ENCODE peak calls at places on chromosomes 6 and 20, in eight cellular contexts. X is heart left ventricle, Y is A549, T is ovary, N is tibial nerve, J is spleen, U is uterus, M is transverse colon. O is an unnamed sample.

GRCh38 chr20:52081791-52082190 is 109.8 kb downstream of the ZFP64 start:
- DNase-seq in T (no peak), J (no peak), Y (no peak), N (no peak), U (no peak), M (no peak), X (no peak), O (no peak)

GRCh38 chr6:14412026-14412425 is 294.5 kb downstream of the CD83 start:
- DNase-seq in J (no peak), M (no peak), Y (no peak), T (no peak), X (no peak), N (no peak), U (no peak), O (no peak)

GRCh38 chr20:4160761-4161305 is 145.5 kb upstream of the RNF24 start:
- DNase-seq in N (peak), M (peak), J (peak), T (peak), Y (no peak), X (peak), U (no peak), O (no peak)

GRCh38 chr20:47847882-47848485 is 62.7 kb upstream of the SULF2 start:
- DNase-seq in J (no peak), X (no peak), U (no peak), N (no peak), M (no peak), Y (no peak), T (no peak), O (no peak)

GRCh38 chr20:57629976-57630525 is 9.8 kb upstream of the ZBP1 start:
- DNase-seq in N (no peak), J (peak), X (no peak), Y (no peak), U (no peak), T (no peak), M (no peak), O (no peak)

GRCh38 chr6:135909737-135910387 is 58.4 kb downstream of the PDE7B start:
- DNase-seq in N (no peak), U (no peak), M (peak), X (no peak), J (no peak), T (peak), Y (peak), O (no peak)

GRCh38 chr6:168871535-168872106 is 382.0 kb downstream of the THBS2 start:
- DNase-seq in N (no peak), J (no peak), M (no peak), Y (no peak), U (no peak), X (no peak), T (no peak), O (no peak)

GRCh38 chr6:5205877-5206840 is 54.6 kb downstream of the LYRM4 start:
- DNase-seq in X (peak), U (peak), N (peak), T (peak), M (peak), Y (peak), J (no peak), O (no peak)

GRCh38 chr6:26197736-26198625 is 110.8 kb downstream of the HFE start:
- DNase-seq in T (no peak), M (peak), U (peak), J (peak), Y (no peak), X (no peak), N (no peak), O (no peak)

GRCh38 chr6:81997091-81997926 is 244.8 kb upstream of the TENT5A start:
- DNase-seq in M (no peak), N (no peak), J (no peak), X (no peak), Y (no peak), U (no peak), T (no peak), O (no peak)

GRCh38 chr6:150403458-150404245 is 34.8 kb downstream of the IYD start:
- DNase-seq in M (no peak), N (no peak), T (no peak), J (no peak), Y (peak), U (no peak), X (no peak), O (no peak)

GRCh38 chr6:170004585-170005210 is 253.3 kb downstream of the ERMARD start:
- DNase-seq in T (no peak), U (no peak), M (no peak), X (no peak), N (no peak), J (no peak), Y (no peak), O (no peak)

GRCh38 chr6:169556238-169556637 is 145.6 kb downstream of the WDR27 start:
- DNase-seq in U (no peak), X (no peak), N (no peak), J (no peak), T (no peak), Y (no peak), M (no peak), O (no peak)

GRCh38 chr6:50110557-50110956 is 60.8 kb upstream of the DEFB112 start:
- DNase-seq in T (no peak), Y (no peak), J (no peak), M (no peak), U (no peak), N (no peak), X (no peak), O (no peak)

GRCh38 chr20:35290887-35291417 is 1.3 kb downstream of the FAM83C start:
- DNase-seq in T (no peak), X (peak), Y (no peak), J (no peak), U (no peak), N (no peak), M (no peak), O (no peak)

GRCh38 chr6:26322645-26323482 is 42.1 kb upstream of the BTN3A2 start:
- DNase-seq in T (peak), Y (peak), N (no peak), J (no peak), X (no peak), M (peak), U (peak), O (no peak)

GRCh38 chr6:118744261-118744941 is 93.0 kb upstream of the CEP85L start:
- DNase-seq in X (no peak), U (no peak), N (no peak), T (no peak), Y (no peak), M (no peak), J (no peak), O (no peak)

GRCh38 chr6:149443411-149444181 is 41.2 kb downstream of the ZC3H12D start:
- DNase-seq in N (no peak), M (no peak), T (peak), U (no peak), X (no peak), J (peak), Y (no peak), O (no peak)

GRCh38 chr6:13273931-13274706 is 54.2 kb downstream of the TBC1D7 start:
- DNase-seq in Y (no peak), J (peak), N (peak), T (no peak), X (peak), U (no peak), M (peak), O (no peak)

GRCh38 chr6:37920667-37921066 is 101.1 kb downstream of the ZFAND3 start:
- DNase-seq in U (no peak), J (no peak), X (no peak), T (no peak), M (no peak), Y (peak), N (no peak), O (no peak)

GRCh38 chr6:53888931-53889330 is 94.1 kb downstream of the LRRC1 start:
- DNase-seq in U (no peak), Y (no peak), N (no peak), J (no peak), M (no peak), T (no peak), X (no peak), O (no peak)

GRCh38 chr6:150596439-150596838 is 3.2 kb upstream of the PLEKHG1 start:
- DNase-seq in U (no peak), X (no peak), J (no peak), T (no peak), N (no peak), M (peak), Y (no peak), O (no peak)

GRCh38 chr20:26169506-26169905 is 472.9 kb upstream of the ZNF337 start:
- DNase-seq in U (no peak), J (no peak), M (no peak), T (no peak), X (no peak), N (no peak), Y (no peak), O (no peak)

GRCh38 chr20:59161626-59162170 is 1.9 kb upstream of the ZNF831 start:
- DNase-seq in M (no peak), U (no peak), X (no peak), T (no peak), Y (no peak), J (no peak), N (no peak), O (no peak)
- H3K27ac ChIP-seq in M (peak), U (no peak), X (no peak), T (no peak), Y (no peak), J (peak), N (no peak), O (no peak)

GRCh38 chr20:62794007-62794724 is 2.1 kb upstream of the MRGBP start:
- DNase-seq in Y (peak), T (peak), U (peak), X (peak), M (peak), J (peak), N (peak), O (peak)
- TF ChIP-seq POLR2A in Y (peak), T (peak), U (peak), X (peak), M (peak), J (peak), N (peak), O (peak)

GRCh38 chr20:48920527-48921167 is 864 bp upstream of the ARFGEF2 start:
- DNase-seq in U (no peak), T (no peak), Y (no peak), J (peak), X (peak), M (no peak), N (no peak), O (no peak)
- H3K27ac ChIP-seq in U (peak), T (peak), Y (peak), J (peak), X (peak), M (peak), N (peak), O (peak)

GRCh38 chr20:50379049-50379990 is 130.9 kb upstream of the PTPN1 start:
- DNase-seq in Y (no peak), J (peak), N (peak), U (peak), M (peak), X (peak), T (peak), O (peak)
- TF ChIP-seq POLR2A in Y (no peak), J (peak), N (peak), U (peak), M (peak), X (no peak), T (peak), O (peak)

GRCh38 chr6:28158318-28158717 is 16.6 kb downstream of the ZKSCAN8 start:
- DNase-seq in N (no peak), Y (no peak), J (no peak), X (no peak), T (no peak), U (no peak), M (no peak), O (no peak)

GRCh38 chr6:28159029-28159607 is 17.4 kb downstream of the ZKSCAN8 start:
- DNase-seq in Y (no peak), T (no peak), U (no peak), J (no peak), M (no peak), N (no peak), X (no peak), O (no peak)

GRCh38 chr6:28165566-28165965 is 23.9 kb downstream of the ZKSCAN8 start:
- DNase-seq in M (no peak), N (no peak), T (no peak), J (no peak), Y (no peak), U (no peak), X (no peak), O (no peak)

GRCh38 chr6:28160233-28160632 is 18.6 kb downstream of the ZKSCAN8 start:
- DNase-seq in X (no peak), N (no peak), T (no peak), M (no peak), J (no peak), U (no peak), Y (no peak), O (no peak)

DNA sequence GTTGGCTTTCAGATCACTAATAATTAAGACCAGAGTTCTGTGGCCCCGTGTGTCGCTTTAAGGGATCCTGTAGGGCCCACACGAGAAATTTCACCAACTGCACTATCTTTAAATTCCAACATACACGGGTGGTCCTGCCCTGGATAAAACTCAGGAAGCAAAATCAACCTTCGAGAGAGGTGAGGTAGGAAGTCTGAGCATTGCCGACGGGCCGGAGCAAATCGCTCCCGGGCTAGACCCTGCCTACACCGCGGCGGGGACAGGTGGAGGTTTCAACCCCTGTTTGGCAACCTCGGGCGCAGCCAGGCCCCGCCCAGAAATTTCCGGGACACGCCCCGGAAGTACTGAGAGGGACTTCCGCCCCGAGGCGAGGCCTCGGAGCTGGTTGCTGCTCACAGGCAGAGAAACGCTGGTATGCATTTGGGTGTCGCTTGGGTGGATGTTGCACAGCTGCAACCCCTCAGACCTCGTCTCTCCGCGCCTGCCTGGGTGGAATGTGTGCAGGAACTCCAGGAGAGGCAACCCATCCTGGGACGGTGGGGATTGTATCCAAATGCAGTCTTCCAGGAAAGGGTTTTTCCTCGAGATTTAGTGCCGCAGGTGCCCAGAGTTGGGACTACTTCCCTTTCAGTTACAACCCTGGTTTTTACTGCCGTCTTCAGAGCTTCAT is 19.9 kb downstream of the ZKSCAN8 start:
- DNase-seq in M (peak), U (peak), Y (peak), N (peak), T (peak), X (peak), J (peak), O (no peak)
- H3K27ac ChIP-seq in M (no peak), U (no peak), Y (no peak), N (no peak), T (no peak), X (no peak), J (peak), O (no peak)

GRCh38 chr6:41462980-41463930 is 82.9 kb upstream of the FOXP4 start:
- DNase-seq in X (peak), T (peak), J (no peak), M (peak), N (peak), U (peak), Y (peak), O (no peak)
- TF ChIP-seq POLR2A in X (no peak), T (no peak), J (no peak), M (no peak), N (no peak), U (no peak), Y (no peak), O (no peak)

GRCh38 chr6:106118835-106119443 is 32.8 kb downstream of the PRDM1 start:
- DNase-seq in M (no peak), N (no peak), X (no peak), T (no peak), Y (no peak), U (no peak), J (no peak), O (no peak)
- H3K27ac ChIP-seq in M (peak), N (no peak), X (no peak), T (no peak), Y (no peak), U (no peak), J (no peak), O (peak)

DNA sequence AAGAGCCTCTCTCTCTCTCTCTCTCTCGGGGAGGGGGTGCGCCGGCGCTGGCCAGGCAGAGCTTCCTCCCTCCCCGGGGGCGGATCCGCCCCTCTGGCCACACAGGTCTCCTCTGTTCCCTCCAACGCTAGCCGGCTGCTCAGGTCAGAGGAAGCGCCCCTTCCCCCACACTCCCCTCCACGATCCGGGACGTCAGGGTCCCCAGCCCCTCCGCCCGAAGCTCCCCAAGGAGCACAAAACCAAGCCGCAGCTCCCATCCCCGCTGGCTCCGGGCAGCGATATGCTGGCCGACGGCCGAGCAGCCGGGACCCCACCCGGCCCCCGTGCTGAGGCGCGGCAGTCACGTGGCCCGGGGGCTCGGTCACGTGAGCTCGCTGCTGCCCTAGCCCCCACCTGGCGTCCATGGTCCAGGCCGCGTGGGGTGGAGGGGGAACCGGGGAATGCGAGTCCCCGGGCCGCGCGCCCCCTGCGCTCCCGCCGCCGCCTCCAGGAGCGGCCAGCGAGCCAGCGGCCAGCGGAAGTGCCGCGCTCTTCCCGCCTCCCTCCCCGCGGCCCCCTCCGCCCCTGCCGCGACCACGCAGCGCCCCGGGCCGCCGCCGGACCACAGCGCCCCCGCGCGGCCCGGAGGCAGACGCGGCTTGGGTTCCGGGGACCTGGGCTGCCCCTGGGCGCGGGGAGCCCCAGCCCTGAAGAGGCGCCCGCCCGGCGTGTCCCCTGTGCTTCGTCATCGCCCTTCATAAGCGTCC is at the start of gene SLC35B2:
- DNase-seq in T (peak), N (peak), U (peak), M (peak), X (peak), J (peak), Y (peak), O (no peak)
- TF ChIP-seq POLR2A in T (peak), N (peak), U (peak), M (peak), X (no peak), J (peak), Y (peak), O (peak)

GRCh38 chr6:56741472-56741871 is 98.8 kb upstream of the DST start:
- DNase-seq in X (no peak), M (no peak), U (no peak), Y (no peak), N (no peak), T (no peak), J (no peak), O (no peak)

GRCh38 chr6:56744528-56744927 is 101.8 kb upstream of the DST start:
- DNase-seq in X (no peak), Y (no peak), U (no peak), J (no peak), M (no peak), T (no peak), N (no peak), O (no peak)

GRCh38 chr6:56745081-56745480 is 102.4 kb upstream of the DST start:
- DNase-seq in N (no peak), X (no peak), J (no peak), Y (no peak), T (no peak), M (no peak), U (no peak), O (no peak)

GRCh38 chr6:56739836-56740815 is 97.4 kb upstream of the DST start:
- DNase-seq in M (no peak), U (no peak), T (no peak), N (no peak), Y (no peak), X (no peak), J (no peak), O (no peak)

DNA sequence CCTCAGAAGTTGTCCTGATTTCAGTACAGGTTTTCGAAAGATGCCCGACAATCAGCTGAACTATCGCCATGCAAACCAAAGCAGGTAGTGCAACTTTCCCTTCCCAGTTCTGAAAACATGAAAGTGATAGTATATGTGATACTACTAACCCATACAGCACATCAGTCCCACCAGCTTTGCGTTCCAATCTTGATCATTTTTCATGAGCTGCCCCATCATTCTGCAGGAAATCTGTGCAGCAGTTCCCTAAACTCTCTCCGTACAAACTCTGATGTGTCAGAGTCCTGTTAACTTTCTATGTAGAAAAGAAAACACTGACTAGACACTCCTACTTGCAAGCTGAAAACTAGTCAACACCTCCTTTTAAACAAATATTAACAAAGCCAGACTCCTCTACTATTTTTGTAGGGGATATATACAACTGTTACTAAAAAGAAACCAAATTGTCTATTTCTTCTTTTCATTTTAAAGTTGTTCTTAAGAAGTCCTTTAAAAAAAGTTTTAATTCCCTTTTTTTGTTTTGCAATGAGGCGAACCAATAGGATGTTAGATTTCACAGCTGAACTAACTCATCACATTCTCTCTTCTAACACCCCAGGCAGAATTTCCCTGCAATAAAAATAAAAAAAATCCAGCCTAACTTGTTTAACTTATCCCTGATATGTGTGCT is 99.6 kb upstream of the DST start:
- DNase-seq in Y (no peak), U (no peak), X (no peak), T (no peak), J (no peak), M (no peak), N (no peak), O (no peak)
- H3K27ac ChIP-seq in Y (no peak), U (peak), X (peak), T (no peak), J (peak), M (peak), N (no peak), O (no peak)